ENCODE peak calls at places on chromosomes 6 and 20, in eight cellular contexts. L is Panc1; I is astrocyte of the spinal cord; U is kidney tubule cell; E is AG10803; Q is stimulated activated naive CD4-positive, alpha-beta T cell treated with Interleukin-2 at 50 U/mL for 16 hours; C is nephron progenitor cell; J is uterus. M is an unnamed sample.

GRCh38 chr6:44022296-44022661 is 105.0 kb downstream of the MRPL14 start:
- DNase-seq in L (no peak), I (peak), U (peak), E (no peak), Q (no peak), C (no peak), J (no peak), M (no peak)

GRCh38 chr6:52416629-52417151 is 3.5 kb upstream of the EFHC1 start:
- DNase-seq in L (no peak), I (peak), U (peak), E (peak), Q (no peak), C (peak), J (no peak), M (peak)

GRCh38 chr6:44676826-44677433 is 289.4 kb downstream of the CDC5L start:
- DNase-seq in L (no peak), I (no peak), U (no peak), E (no peak), Q (no peak), C (no peak), J (no peak), M (no peak)

GRCh38 chr6:136613477-136613876 is 63.3 kb upstream of the MAP7 start:
- DNase-seq in L (no peak), I (peak), U (peak), E (peak), Q (no peak), C (no peak), J (no peak), M (no peak)

GRCh38 chr6:86730216-86730615 is 207.1 kb upstream of the HTR1E start:
- DNase-seq in L (no peak), I (no peak), U (no peak), E (no peak), Q (no peak), C (no peak), J (no peak), M (no peak)

GRCh38 chr6:148700713-148701392 is 46.0 kb upstream of the UST start:
- DNase-seq in L (no peak), I (peak), U (peak), E (peak), Q (no peak), C (peak), J (no peak), M (peak)

GRCh38 chr6:148524976-148525375 is 182.3 kb downstream of the SASH1 start:
- DNase-seq in L (no peak), I (peak), U (no peak), E (peak), Q (no peak), C (no peak), J (no peak), M (no peak)

GRCh38 chr6:157298325-157298724 is 25.0 kb downstream of the TMEM242 start:
- DNase-seq in L (no peak), I (no peak), U (no peak), E (no peak), Q (no peak), C (no peak), J (no peak), M (no peak)

GRCh38 chr20:60765821-60766403 is 486.1 kb upstream of the CDH4 start:
- DNase-seq in L (no peak), I (no peak), U (no peak), E (no peak), Q (no peak), C (no peak), J (no peak), M (no peak)

GRCh38 chr6:157893238-157893637 is 70.2 kb downstream of the SNX9 start:
- DNase-seq in L (no peak), I (no peak), U (no peak), E (no peak), Q (peak), C (no peak), J (no peak), M (peak)